ENCODE peak calls at places on chromosomes 13 and 19, in seven cellular contexts. H is NCI-H1694; D is ascending aorta; L is stimulated activated CD8-positive, alpha-beta memory T cell treated with anti-CD3 and anti-CD28 coated beads, Interleukin-15, amount 100 ng/mL, for 1 hour; Z is neural progenitor cell; F is dermis microvascular lymphatic vessel endothelial cell; M is SHP77 treated with DMSO at 0.1 percent for 48 hours. Q is an unnamed sample.

GRCh38 chr13:86185636-86186035 is 386.4 kb upstream of the SLITRK6 start:
- DNase-seq in H (no peak), D (no peak), L (no peak), Z (peak), F (no peak), M (no peak), Q (no peak)

GRCh38 chr13:36370108-36370429 is 23.9 kb upstream of the SPART start:
- DNase-seq in H (no peak), D (no peak), L (no peak), Z (no peak), F (no peak), M (no peak), Q (no peak)

GRCh38 chr19:3468211-3468610 is 12.1 kb downstream of the SMIM24 start:
- DNase-seq in H (no peak), D (no peak), L (no peak), Z (no peak), F (no peak), M (no peak), Q (no peak)

GRCh38 chr19:28887920-28888618 is 324.9 kb downstream of the UQCRFS1 start:
- DNase-seq in H (no peak), D (no peak), L (no peak), Z (peak), F (no peak), M (no peak), Q (no peak)

GRCh38 chr19:33273881-33274662 is 28.3 kb downstream of the CEBPA start:
- DNase-seq in H (no peak), D (no peak), L (no peak), Z (no peak), F (peak), M (no peak), Q (no peak)

GRCh38 chr19:42024622-42025111 is 30.6 kb upstream of the ATP1A3 start:
- DNase-seq in H (no peak), D (no peak), L (no peak), Z (no peak), F (no peak), M (no peak), Q (no peak)

GRCh38 chr13:23608138-23608537 is 37.9 kb downstream of the TNFRSF19 start:
- DNase-seq in H (no peak), D (no peak), L (no peak), Z (no peak), F (no peak), M (no peak), Q (no peak)

GRCh38 chr19:6362024-6362344 is 653 bp downstream of the CLPP start:
- DNase-seq in H (no peak), D (no peak), L (no peak), Z (no peak), F (no peak), M (no peak), Q (no peak)

GRCh38 chr13:44969858-44970484 is 19.3 kb downstream of the NUFIP1 start:
- DNase-seq in H (peak), D (no peak), L (no peak), Z (peak), F (peak), M (peak), Q (no peak)

GRCh38 chr13:51849145-51850101 is 4.4 kb upstream of the TMEM272 start:
- DNase-seq in H (no peak), D (no peak), L (no peak), Z (peak), F (no peak), M (no peak), Q (no peak)

GRCh38 chr13:37752156-37752555 is 117.4 kb downstream of the TRPC4 start:
- DNase-seq in H (no peak), D (no peak), L (no peak), Z (no peak), F (no peak), M (no peak), Q (no peak)

Q was measured in cortex of kidney.